ENCODE peak calls at places on chromosomes 7 and 10, in eight cellular contexts. C is fibroblast of lung; F is colonic mucosa; O is effector memory CD4-positive, alpha-beta T cell; E is PC-3; X is neuronal stem cell; N is sigmoid colon; K is iPS DF 6.9. V is an unnamed sample. For H3K27me3, the result is how much of the 10 kb centered on the place peaks cover.

GRCh38 chr7:8418627-8419245 is 14.7 kb upstream of the NXPH1 start:
- DNase-seq in E (peak), F (peak), C (peak), N (no peak), X (peak), K (no peak), O (peak), V (peak)

GRCh38 chr10:121578298-121578697 is 19.9 kb downstream of the FGFR2 start:
- DNase-seq in E (no peak), O (no peak), N (no peak), K (no peak), X (no peak), C (no peak), F (no peak), V (no peak)

GRCh38 chr7:52863667-52864066 is 171.8 kb upstream of the POM121L12 start:
- DNase-seq in E (no peak), K (no peak), X (no peak), O (no peak), F (no peak), C (no peak), N (no peak), V (no peak)

GRCh38 chr7:112065758-112066157 is 140.4 kb downstream of the DOCK4 start:
- DNase-seq in O (no peak), E (no peak), F (no peak), K (no peak), C (no peak), N (no peak), X (no peak), V (no peak)

GRCh38 chr7:152761116-152761748 is 1.7 kb downstream of the ACTR3B start:
- DNase-seq in O (no peak), C (no peak), F (no peak), X (no peak), K (no peak), E (peak), N (no peak), V (no peak)

GRCh38 chr7:27133409-27134157 is 3.0 kb upstream of the HOXA4 start:
- DNase-seq in C (no peak), K (no peak), F (peak), N (peak), E (no peak), O (no peak), X (no peak), V (peak)

GRCh38 chr10:101777857-101778145 is 1.9 kb upstream of the FGF8 start:
- DNase-seq in O (no peak), F (no peak), E (peak), N (peak), X (no peak), K (no peak), C (no peak), V (no peak)

GRCh38 chr7:46855851-46856250 is 726.1 kb downstream of the TNS3 start:
- DNase-seq in C (no peak), O (no peak), F (no peak), E (no peak), N (no peak), K (no peak), X (no peak), V (no peak)

GRCh38 chr10:115093286-115093775 is at the start of gene ATRNL1:
- DNase-seq in E (no peak), C (peak), O (no peak), F (no peak), K (no peak), X (peak), N (peak), V (peak)

GRCh38 chr10:778626-779330 is 89.3 kb upstream of the DIP2C start:
- DNase-seq in F (no peak), O (no peak), E (no peak), N (peak), C (no peak), X (no peak), K (no peak), V (no peak)

GRCh38 chr10:24695452-24695851 is 28.2 kb downstream of the ARHGAP21 start:
- DNase-seq in C (no peak), E (no peak), N (no peak), F (no peak), K (no peak), X (no peak), O (no peak), V (no peak)

GRCh38 chr10:84196083-84196482 is 1.7 kb downstream of the CDHR1 start:
- DNase-seq in C (no peak), X (no peak), E (no peak), K (no peak), O (no peak), F (peak), N (peak), V (peak)

GRCh38 chr10:11683529-11684320 is 58.5 kb upstream of the ECHDC3 start:
- DNase-seq in E (peak), K (no peak), F (peak), C (no peak), X (no peak), N (no peak), O (no peak), V (peak)

GRCh38 chr7:55774327-55775050 is 88.1 kb downstream of the SEPTIN14 start:
- DNase-seq in N (no peak), X (no peak), F (no peak), K (no peak), O (no peak), E (peak), C (no peak), V (no peak)

GRCh38 chr7:114806590-114807167 is 115.2 kb upstream of the MDFIC start:
- DNase-seq in O (no peak), C (peak), F (no peak), E (no peak), X (no peak), K (no peak), N (peak), V (no peak)

GRCh38 chr10:52314822-52315552 is 906 bp downstream of the DKK1 start:
- DNase-seq in N (no peak), O (no peak), K (no peak), C (peak), E (peak), X (no peak), F (no peak), V (peak)

GRCh38 chr10:112456533-112456932 is 9.5 kb downstream of the VTI1A start:
- DNase-seq in O (no peak), N (no peak), F (no peak), K (no peak), C (no peak), E (no peak), X (no peak), V (no peak)

GRCh38 chr7:131455546-131455945 is 100.9 kb downstream of the PODXL start:
- DNase-seq in E (no peak), N (no peak), X (no peak), C (no peak), O (no peak), K (no peak), F (no peak), V (no peak)

GRCh38 chr7:72805526-72806494 is 22.2 kb downstream of the TYW1B start:
- DNase-seq in E (peak), K (no peak), C (peak), N (no peak), X (no peak), F (no peak), O (no peak), V (no peak)

GRCh38 chr10:66782776-66783175 is 143.1 kb upstream of the LRRTM3 start:
- DNase-seq in K (no peak), X (no peak), C (no peak), O (no peak), N (no peak), E (peak), F (no peak), V (no peak)

GRCh38 chr7:142636751-142637150 is 112.5 kb upstream of the PRSS1 start:
- DNase-seq in C (no peak), O (no peak), K (no peak), E (no peak), X (no peak), F (no peak), N (no peak), V (no peak)

GRCh38 chr10:34282186-34282585 is 532.9 kb downstream of the PARD3 start:
- DNase-seq in E (no peak), N (no peak), C (no peak), X (no peak), F (no peak), K (no peak), O (no peak), V (no peak)

GRCh38 chr10:17290226-17290625 is 62.2 kb downstream of the VIM start:
- DNase-seq in N (no peak), F (no peak), X (no peak), K (no peak), O (no peak), C (peak), E (peak), V (no peak)

GRCh38 chr10:59926086-59926485 is 19.7 kb upstream of the CCDC6 start:
- DNase-seq in X (no peak), E (no peak), F (peak), O (no peak), C (no peak), K (no peak), N (no peak), V (peak)

GRCh38 chr7:18927134-18927533 is 190.3 kb downstream of the TWIST1 start:
- DNase-seq in E (no peak), K (no peak), F (no peak), X (no peak), C (no peak), N (no peak), O (no peak), V (no peak)

GRCh38 chr7:76281006-76281705 is 21.3 kb upstream of the HSPB1 start:
- DNase-seq in O (no peak), E (no peak), N (no peak), X (no peak), K (no peak), C (no peak), F (no peak), V (no peak)

GRCh38 chr7:76280408-76280807 is 22.1 kb upstream of the HSPB1 start:
- DNase-seq in X (no peak), K (no peak), N (no peak), C (no peak), O (no peak), F (no peak), E (no peak), V (no peak)

GRCh38 chr7:76282344-76283253 is 19.9 kb upstream of the HSPB1 start:
- DNase-seq in X (no peak), K (no peak), F (no peak), C (no peak), E (no peak), N (no peak), O (peak), V (no peak)

GRCh38 chr7:76283254-76284159 is 19.0 kb upstream of the HSPB1 start:
- DNase-seq in C (no peak), N (no peak), O (no peak), K (no peak), X (no peak), E (no peak), F (no peak), V (no peak)

GRCh38 chr7:76281706-76282343 is 20.6 kb upstream of the HSPB1 start:
- DNase-seq in X (no peak), N (no peak), E (no peak), O (no peak), K (no peak), F (no peak), C (no peak), V (no peak)
- H3K27me3 ChIP-seq in X (under half), N (under half), E (under half), O (under half), K (under half), F (under half), C (under half), V (half or more)

GRCh38 chr7:98879989-98880337 is 1.6 kb downstream of the TRRAP start:
- DNase-seq in O (no peak), N (no peak), F (no peak), K (no peak), E (no peak), X (no peak), C (no peak), V (no peak)
- H3K4me3 ChIP-seq in O (peak), N (peak), F (peak), K (no peak), E (peak), X (peak), C (peak), V (no peak)

DNA sequence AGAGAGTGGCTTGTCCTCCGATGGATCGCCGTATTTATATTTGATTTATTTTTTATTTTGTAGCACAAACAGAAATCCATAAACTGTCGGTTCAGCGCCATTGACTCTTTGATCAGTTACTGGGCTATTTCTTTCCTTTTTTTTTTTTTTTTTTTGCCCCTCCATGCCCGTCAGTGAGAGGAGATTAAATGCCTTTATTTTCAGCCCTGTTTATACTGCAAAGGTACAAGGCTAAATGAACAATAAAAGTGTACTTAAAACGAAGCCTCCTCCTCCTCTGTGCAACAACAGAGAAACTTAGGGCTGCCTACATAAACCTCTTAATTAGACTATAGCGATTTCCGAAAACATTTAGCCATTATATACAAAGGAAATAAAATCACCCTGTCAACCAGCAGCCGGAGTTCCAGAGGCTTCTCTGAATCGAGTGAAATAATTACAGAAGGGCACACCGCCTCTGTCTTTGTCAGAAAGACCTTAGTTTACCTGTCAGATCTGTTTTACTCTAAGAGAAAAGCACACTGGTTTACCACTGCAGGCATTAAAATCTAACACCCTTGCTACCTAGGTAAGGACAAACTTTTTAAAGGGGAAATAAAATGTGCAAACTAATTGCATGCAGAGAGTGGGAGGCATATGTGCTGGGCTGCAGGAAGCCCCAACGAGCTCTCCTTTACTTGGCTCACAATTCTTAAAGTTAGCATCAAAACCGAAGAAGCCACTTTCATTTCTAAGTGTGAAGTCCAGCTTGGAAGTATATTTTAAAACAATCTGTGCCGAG is 3.4 kb downstream of the EBF3 start:
- DNase-seq in X (peak), C (no peak), E (no peak), F (no peak), K (no peak), O (no peak), N (no peak), V (no peak)
- H3K27me3 ChIP-seq in X (half or more), C (half or more), E (half or more), F (half or more), K (half or more), O (half or more), N (half or more), V (half or more)

DNA sequence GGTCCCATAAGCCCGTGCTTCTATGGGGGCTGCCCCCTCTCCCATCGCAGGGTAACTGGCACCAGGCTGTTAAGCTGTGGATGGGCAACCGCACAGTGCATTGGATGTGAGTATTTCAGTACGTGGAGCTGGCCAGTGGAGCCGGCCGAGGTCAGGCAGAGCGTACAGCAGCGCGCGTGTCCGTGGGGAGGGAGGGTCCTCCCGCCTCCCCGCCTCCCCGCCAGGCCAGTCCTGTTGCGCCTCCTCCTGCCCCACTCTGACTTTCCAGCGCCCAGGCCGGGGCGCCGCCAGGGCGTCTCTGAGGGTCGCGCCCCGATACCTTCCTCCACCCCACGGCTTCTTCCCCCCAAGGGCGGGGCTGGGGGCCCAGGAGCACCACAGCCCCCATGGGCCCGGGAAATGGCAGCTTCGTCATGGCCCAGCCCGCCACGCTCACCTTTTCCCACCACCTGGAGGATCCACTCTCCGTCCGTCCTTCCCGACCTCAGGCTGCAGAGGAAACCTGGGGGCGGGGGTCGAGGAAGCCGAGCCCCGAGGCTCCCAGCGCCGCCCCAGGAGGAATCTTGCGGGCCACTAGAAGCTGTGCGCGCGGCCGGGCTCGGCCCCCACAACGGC is 924 bp upstream of the PFKP start:
- DNase-seq in N (no peak), K (no peak), E (no peak), F (no peak), C (no peak), X (no peak), O (no peak), V (no peak)
- H3K4me3 ChIP-seq in N (peak), K (peak), E (no peak), F (peak), C (peak), X (no peak), O (peak), V (peak)

GRCh38 chr7:108455833-108456677 is at the start of gene NRCAM:
- DNase-seq in X (peak), C (peak), O (no peak), N (no peak), K (peak), F (no peak), E (no peak), V (peak)
- H3K27me3 ChIP-seq in X (under half), C (under half), O (under half), N (under half), K (under half), F (under half), E (under half), V (half or more)

GRCh38 chr10:28367419-28367818 is 64.6 kb upstream of the MPP7 start:
- DNase-seq in O (no peak), X (no peak), K (no peak), F (no peak), N (no peak), E (no peak), C (no peak), V (no peak)

GRCh38 chr10:28365840-28366239 is 63.0 kb upstream of the MPP7 start:
- DNase-seq in K (no peak), E (no peak), N (no peak), X (no peak), F (no peak), C (no peak), O (no peak), V (peak)

GRCh38 chr10:28370107-28370835 is 67.4 kb upstream of the MPP7 start:
- DNase-seq in X (no peak), O (no peak), F (no peak), K (no peak), E (no peak), C (no peak), N (no peak), V (no peak)

GRCh38 chr10:28367865-28368541 is 65.1 kb upstream of the MPP7 start:
- DNase-seq in N (no peak), F (peak), O (peak), K (no peak), E (no peak), X (no peak), C (no peak), V (peak)

GRCh38 chr10:28366943-28367342 is 64.1 kb upstream of the MPP7 start:
- DNase-seq in N (no peak), O (no peak), C (no peak), F (no peak), X (no peak), K (no peak), E (no peak), V (no peak)
- H3K4me3 ChIP-seq in N (no peak), O (no peak), C (no peak), F (no peak), X (no peak), K (no peak), E (no peak), V (no peak)

GRCh38 chr7:155807805-155808550 is 4.3 kb downstream of the SHH start:
- DNase-seq in F (peak), X (no peak), N (no peak), C (no peak), K (no peak), O (no peak), E (no peak), V (peak)
- H3K27me3 ChIP-seq in F (half or more), X (half or more), N (half or more), C (half or more), K (half or more), O (half or more), E (under half), V (half or more)

V was measured in transverse colon.